ENCODE peak calls at places on chromosomes 4 and X, in nine cellular contexts. One of them, this sample, is unnamed.

GRCh38 chr4:88022289-88022688 is 14.9 kb downstream of the PKD2 start:
- DNase-seq in HTR-8/SVneo: no peak
- DNase-seq in nucleus accumbens: no peak
- DNase-seq in mucosa of descending colon: no peak
- DNase-seq in upper lobe of right lung: no peak
- DNase-seq in choroid plexus epithelial cell: no peak
- DNase-seq in NCI-H748 treated with DMSO at 0.1 percent for 48 hours: no peak
- DNase-seq in T-helper 9 cell: no peak
- DNase-seq in activated T-helper 1 cell treated with anti-CD3 and anti-CD28 coated beads, Interleukin-2, amount 50 U/mL, for 16 hours: no peak
- DNase-seq in this sample: no peak

GRCh38 chrX:9566150-9566621 is 101.3 kb downstream of the TBL1X start:
- DNase-seq in HTR-8/SVneo: peak
- DNase-seq in nucleus accumbens: no peak
- DNase-seq in mucosa of descending colon: peak
- DNase-seq in upper lobe of right lung: no peak
- DNase-seq in choroid plexus epithelial cell: peak
- DNase-seq in NCI-H748 treated with DMSO at 0.1 percent for 48 hours: no peak
- DNase-seq in T-helper 9 cell: no peak
- DNase-seq in activated T-helper 1 cell treated with anti-CD3 and anti-CD28 coated beads, Interleukin-2, amount 50 U/mL, for 16 hours: no peak
- DNase-seq in this sample: peak

GRCh38 chr4:102299708-102300107 is 45.6 kb downstream of the SLC39A8 start:
- DNase-seq in HTR-8/SVneo: peak
- DNase-seq in nucleus accumbens: no peak
- DNase-seq in mucosa of descending colon: peak
- DNase-seq in upper lobe of right lung: no peak
- DNase-seq in choroid plexus epithelial cell: peak
- DNase-seq in NCI-H748 treated with DMSO at 0.1 percent for 48 hours: no peak
- DNase-seq in T-helper 9 cell: no peak
- DNase-seq in activated T-helper 1 cell treated with anti-CD3 and anti-CD28 coated beads, Interleukin-2, amount 50 U/mL, for 16 hours: no peak
- DNase-seq in this sample: peak

GRCh38 chr4:8272472-8273428 is 3.2 kb downstream of the HTRA3 start:
- DNase-seq in HTR-8/SVneo: no peak
- DNase-seq in nucleus accumbens: no peak
- DNase-seq in mucosa of descending colon: no peak
- DNase-seq in upper lobe of right lung: no peak
- DNase-seq in choroid plexus epithelial cell: peak
- DNase-seq in NCI-H748 treated with DMSO at 0.1 percent for 48 hours: no peak
- DNase-seq in T-helper 9 cell: no peak
- DNase-seq in activated T-helper 1 cell treated with anti-CD3 and anti-CD28 coated beads, Interleukin-2, amount 50 U/mL, for 16 hours: no peak
- DNase-seq in this sample: peak

GRCh38 chr4:59517007-59517406 is 1683.1 kb upstream of the ADGRL3 start:
- DNase-seq in HTR-8/SVneo: no peak
- DNase-seq in nucleus accumbens: no peak
- DNase-seq in mucosa of descending colon: no peak
- DNase-seq in upper lobe of right lung: no peak
- DNase-seq in choroid plexus epithelial cell: no peak
- DNase-seq in NCI-H748 treated with DMSO at 0.1 percent for 48 hours: no peak
- DNase-seq in T-helper 9 cell: no peak
- DNase-seq in activated T-helper 1 cell treated with anti-CD3 and anti-CD28 coated beads, Interleukin-2, amount 50 U/mL, for 16 hours: no peak
- DNase-seq in this sample: no peak

GRCh38 chr4:55866973-55867574 is 13.6 kb downstream of the EXOC1 start:
- DNase-seq in HTR-8/SVneo: peak
- DNase-seq in nucleus accumbens: no peak
- DNase-seq in mucosa of descending colon: peak
- DNase-seq in upper lobe of right lung: no peak
- DNase-seq in choroid plexus epithelial cell: peak
- DNase-seq in NCI-H748 treated with DMSO at 0.1 percent for 48 hours: peak
- DNase-seq in T-helper 9 cell: no peak
- DNase-seq in activated T-helper 1 cell treated with anti-CD3 and anti-CD28 coated beads, Interleukin-2, amount 50 U/mL, for 16 hours: no peak
- DNase-seq in this sample: peak

GRCh38 chr4:105158837-105159236 is 12.2 kb downstream of the TET2 start:
- DNase-seq in HTR-8/SVneo: no peak
- DNase-seq in nucleus accumbens: no peak
- DNase-seq in mucosa of descending colon: peak
- DNase-seq in upper lobe of right lung: peak
- DNase-seq in choroid plexus epithelial cell: peak
- DNase-seq in NCI-H748 treated with DMSO at 0.1 percent for 48 hours: no peak
- DNase-seq in T-helper 9 cell: no peak
- DNase-seq in activated T-helper 1 cell treated with anti-CD3 and anti-CD28 coated beads, Interleukin-2, amount 50 U/mL, for 16 hours: no peak
- DNase-seq in this sample: peak

GRCh38 chr4:146522862-146523205 is 1.1 kb upstream of the SLC10A7 start:
- DNase-seq in HTR-8/SVneo: peak
- DNase-seq in nucleus accumbens: no peak
- DNase-seq in mucosa of descending colon: peak
- DNase-seq in upper lobe of right lung: no peak
- DNase-seq in choroid plexus epithelial cell: peak
- DNase-seq in NCI-H748 treated with DMSO at 0.1 percent for 48 hours: no peak
- DNase-seq in T-helper 9 cell: no peak
- DNase-seq in activated T-helper 1 cell treated with anti-CD3 and anti-CD28 coated beads, Interleukin-2, amount 50 U/mL, for 16 hours: no peak
- DNase-seq in this sample: peak

GRCh38 chr4:14178421-14178820 is 550.9 kb upstream of the BOD1L1 start:
- DNase-seq in HTR-8/SVneo: peak
- DNase-seq in nucleus accumbens: no peak
- DNase-seq in mucosa of descending colon: no peak
- DNase-seq in upper lobe of right lung: no peak
- DNase-seq in choroid plexus epithelial cell: peak
- DNase-seq in NCI-H748 treated with DMSO at 0.1 percent for 48 hours: no peak
- DNase-seq in T-helper 9 cell: no peak
- DNase-seq in activated T-helper 1 cell treated with anti-CD3 and anti-CD28 coated beads, Interleukin-2, amount 50 U/mL, for 16 hours: no peak
- DNase-seq in this sample: peak

GRCh38 chr4:37389967-37390580 is 145.5 kb downstream of the NWD2 start:
- DNase-seq in HTR-8/SVneo: peak
- DNase-seq in nucleus accumbens: no peak
- DNase-seq in mucosa of descending colon: peak
- DNase-seq in upper lobe of right lung: no peak
- DNase-seq in choroid plexus epithelial cell: peak
- DNase-seq in NCI-H748 treated with DMSO at 0.1 percent for 48 hours: peak
- DNase-seq in T-helper 9 cell: no peak
- DNase-seq in activated T-helper 1 cell treated with anti-CD3 and anti-CD28 coated beads, Interleukin-2, amount 50 U/mL, for 16 hours: no peak
- DNase-seq in this sample: peak

GRCh38 chrX:103405009-103405333 is 28.6 kb downstream of the BEX3 start:
- DNase-seq in HTR-8/SVneo: no peak
- DNase-seq in nucleus accumbens: no peak
- DNase-seq in mucosa of descending colon: peak
- DNase-seq in upper lobe of right lung: no peak
- DNase-seq in choroid plexus epithelial cell: no peak
- DNase-seq in NCI-H748 treated with DMSO at 0.1 percent for 48 hours: no peak
- DNase-seq in T-helper 9 cell: no peak
- DNase-seq in activated T-helper 1 cell treated with anti-CD3 and anti-CD28 coated beads, Interleukin-2, amount 50 U/mL, for 16 hours: no peak
- DNase-seq in this sample: no peak

GRCh38 chr4:26936284-26937065 is 75.8 kb downstream of the STIM2 start:
- DNase-seq in HTR-8/SVneo: no peak
- DNase-seq in nucleus accumbens: no peak
- DNase-seq in mucosa of descending colon: no peak
- DNase-seq in upper lobe of right lung: peak
- DNase-seq in choroid plexus epithelial cell: peak
- DNase-seq in NCI-H748 treated with DMSO at 0.1 percent for 48 hours: no peak
- DNase-seq in T-helper 9 cell: no peak
- DNase-seq in activated T-helper 1 cell treated with anti-CD3 and anti-CD28 coated beads, Interleukin-2, amount 50 U/mL, for 16 hours: no peak
- DNase-seq in this sample: peak

GRCh38 chrX:110159865-110160264 is 157.0 kb downstream of the TMEM164 start:
- DNase-seq in HTR-8/SVneo: no peak
- DNase-seq in nucleus accumbens: no peak
- DNase-seq in mucosa of descending colon: no peak
- DNase-seq in upper lobe of right lung: no peak
- DNase-seq in choroid plexus epithelial cell: no peak
- DNase-seq in NCI-H748 treated with DMSO at 0.1 percent for 48 hours: no peak
- DNase-seq in T-helper 9 cell: no peak
- DNase-seq in activated T-helper 1 cell treated with anti-CD3 and anti-CD28 coated beads, Interleukin-2, amount 50 U/mL, for 16 hours: no peak
- DNase-seq in this sample: no peak

GRCh38 chr4:85200106-85200505 is 233.6 kb upstream of the WDFY3 start:
- DNase-seq in HTR-8/SVneo: no peak
- DNase-seq in nucleus accumbens: no peak
- DNase-seq in mucosa of descending colon: no peak
- DNase-seq in upper lobe of right lung: no peak
- DNase-seq in choroid plexus epithelial cell: no peak
- DNase-seq in NCI-H748 treated with DMSO at 0.1 percent for 48 hours: no peak
- DNase-seq in T-helper 9 cell: no peak
- DNase-seq in activated T-helper 1 cell treated with anti-CD3 and anti-CD28 coated beads, Interleukin-2, amount 50 U/mL, for 16 hours: no peak
- DNase-seq in this sample: no peak

GRCh38 chr4:78661923-78662521 is 110.5 kb downstream of the ANXA3 start:
- DNase-seq in HTR-8/SVneo: no peak
- DNase-seq in nucleus accumbens: no peak
- DNase-seq in mucosa of descending colon: peak
- DNase-seq in upper lobe of right lung: no peak
- DNase-seq in choroid plexus epithelial cell: peak
- DNase-seq in NCI-H748 treated with DMSO at 0.1 percent for 48 hours: peak
- DNase-seq in T-helper 9 cell: no peak
- DNase-seq in activated T-helper 1 cell treated with anti-CD3 and anti-CD28 coated beads, Interleukin-2, amount 50 U/mL, for 16 hours: no peak
- DNase-seq in this sample: peak

GRCh38 chr4:65482410-65482809 is 187.9 kb downstream of the EPHA5 start:
- DNase-seq in HTR-8/SVneo: peak
- DNase-seq in nucleus accumbens: no peak
- DNase-seq in mucosa of descending colon: no peak
- DNase-seq in upper lobe of right lung: no peak
- DNase-seq in choroid plexus epithelial cell: peak
- DNase-seq in NCI-H748 treated with DMSO at 0.1 percent for 48 hours: no peak
- DNase-seq in T-helper 9 cell: no peak
- DNase-seq in activated T-helper 1 cell treated with anti-CD3 and anti-CD28 coated beads, Interleukin-2, amount 50 U/mL, for 16 hours: no peak
- DNase-seq in this sample: no peak

GRCh38 chrX:53704294-53704693 is 17.8 kb upstream of the HUWE1 start:
- DNase-seq in HTR-8/SVneo: no peak
- DNase-seq in nucleus accumbens: no peak
- DNase-seq in mucosa of descending colon: no peak
- DNase-seq in upper lobe of right lung: no peak
- DNase-seq in choroid plexus epithelial cell: no peak
- DNase-seq in NCI-H748 treated with DMSO at 0.1 percent for 48 hours: no peak
- DNase-seq in T-helper 9 cell: no peak
- DNase-seq in activated T-helper 1 cell treated with anti-CD3 and anti-CD28 coated beads, Interleukin-2, amount 50 U/mL, for 16 hours: no peak
- DNase-seq in this sample: no peak

GRCh38 chrX:80879916-80880315 is 70.2 kb upstream of the BRWD3 start:
- DNase-seq in HTR-8/SVneo: no peak
- DNase-seq in nucleus accumbens: no peak
- DNase-seq in mucosa of descending colon: no peak
- DNase-seq in upper lobe of right lung: no peak
- DNase-seq in choroid plexus epithelial cell: no peak
- DNase-seq in NCI-H748 treated with DMSO at 0.1 percent for 48 hours: no peak
- DNase-seq in T-helper 9 cell: no peak
- DNase-seq in activated T-helper 1 cell treated with anti-CD3 and anti-CD28 coated beads, Interleukin-2, amount 50 U/mL, for 16 hours: no peak
- DNase-seq in this sample: peak

GRCh38 chr4:7206385-7206784 is 14.0 kb downstream of the SORCS2 start:
- DNase-seq in HTR-8/SVneo: peak
- DNase-seq in nucleus accumbens: no peak
- DNase-seq in mucosa of descending colon: no peak
- DNase-seq in upper lobe of right lung: no peak
- DNase-seq in choroid plexus epithelial cell: peak
- DNase-seq in NCI-H748 treated with DMSO at 0.1 percent for 48 hours: no peak
- DNase-seq in T-helper 9 cell: no peak
- DNase-seq in activated T-helper 1 cell treated with anti-CD3 and anti-CD28 coated beads, Interleukin-2, amount 50 U/mL, for 16 hours: no peak
- DNase-seq in this sample: peak

GRCh38 chr4:70571772-70572171 is 20.3 kb upstream of the AMBN start:
- DNase-seq in HTR-8/SVneo: no peak
- DNase-seq in nucleus accumbens: no peak
- DNase-seq in mucosa of descending colon: no peak
- DNase-seq in upper lobe of right lung: no peak
- DNase-seq in choroid plexus epithelial cell: no peak
- DNase-seq in NCI-H748 treated with DMSO at 0.1 percent for 48 hours: no peak
- DNase-seq in T-helper 9 cell: no peak
- DNase-seq in activated T-helper 1 cell treated with anti-CD3 and anti-CD28 coated beads, Interleukin-2, amount 50 U/mL, for 16 hours: no peak
- DNase-seq in this sample: no peak

GRCh38 chr4:10664408-10664807 is 20.2 kb downstream of the CLNK start:
- DNase-seq in HTR-8/SVneo: no peak
- DNase-seq in nucleus accumbens: no peak
- DNase-seq in mucosa of descending colon: no peak
- DNase-seq in upper lobe of right lung: no peak
- DNase-seq in choroid plexus epithelial cell: peak
- DNase-seq in NCI-H748 treated with DMSO at 0.1 percent for 48 hours: no peak
- DNase-seq in T-helper 9 cell: no peak
- DNase-seq in activated T-helper 1 cell treated with anti-CD3 and anti-CD28 coated beads, Interleukin-2, amount 50 U/mL, for 16 hours: no peak
- DNase-seq in this sample: peak

GRCh38 chrX:51459125-51459524 is 37.3 kb downstream of the NUDT11 start:
- DNase-seq in HTR-8/SVneo: no peak
- DNase-seq in nucleus accumbens: no peak
- DNase-seq in mucosa of descending colon: peak
- DNase-seq in upper lobe of right lung: no peak
- DNase-seq in choroid plexus epithelial cell: peak
- DNase-seq in NCI-H748 treated with DMSO at 0.1 percent for 48 hours: peak
- DNase-seq in T-helper 9 cell: no peak
- DNase-seq in activated T-helper 1 cell treated with anti-CD3 and anti-CD28 coated beads, Interleukin-2, amount 50 U/mL, for 16 hours: no peak
- DNase-seq in this sample: peak

GRCh38 chr4:98838977-98839618 is 89.8 kb downstream of the EIF4E start:
- DNase-seq in HTR-8/SVneo: peak
- DNase-seq in nucleus accumbens: no peak
- DNase-seq in mucosa of descending colon: no peak
- DNase-seq in upper lobe of right lung: no peak
- DNase-seq in choroid plexus epithelial cell: peak
- DNase-seq in NCI-H748 treated with DMSO at 0.1 percent for 48 hours: no peak
- DNase-seq in T-helper 9 cell: no peak
- DNase-seq in activated T-helper 1 cell treated with anti-CD3 and anti-CD28 coated beads, Interleukin-2, amount 50 U/mL, for 16 hours: no peak
- DNase-seq in this sample: peak

GRCh38 chr4:186669159-186669720 is 54.4 kb downstream of the FAT1 start:
- DNase-seq in HTR-8/SVneo: peak
- DNase-seq in nucleus accumbens: no peak
- DNase-seq in mucosa of descending colon: no peak
- DNase-seq in upper lobe of right lung: no peak
- DNase-seq in choroid plexus epithelial cell: peak
- DNase-seq in NCI-H748 treated with DMSO at 0.1 percent for 48 hours: no peak
- DNase-seq in T-helper 9 cell: no peak
- DNase-seq in activated T-helper 1 cell treated with anti-CD3 and anti-CD28 coated beads, Interleukin-2, amount 50 U/mL, for 16 hours: no peak
- DNase-seq in this sample: peak

GRCh38 chr4:3224971-3225850 is 23.7 kb upstream of the MSANTD1 start:
- DNase-seq in HTR-8/SVneo: no peak
- DNase-seq in nucleus accumbens: no peak
- DNase-seq in mucosa of descending colon: no peak
- DNase-seq in upper lobe of right lung: peak
- DNase-seq in choroid plexus epithelial cell: no peak
- DNase-seq in NCI-H748 treated with DMSO at 0.1 percent for 48 hours: no peak
- DNase-seq in T-helper 9 cell: no peak
- DNase-seq in activated T-helper 1 cell treated with anti-CD3 and anti-CD28 coated beads, Interleukin-2, amount 50 U/mL, for 16 hours: no peak
- DNase-seq in this sample: no peak

GRCh38 chrX:31376408-31376807 is 304.6 kb upstream of the FTHL17 start:
- DNase-seq in HTR-8/SVneo: no peak
- DNase-seq in nucleus accumbens: no peak
- DNase-seq in mucosa of descending colon: no peak
- DNase-seq in upper lobe of right lung: no peak
- DNase-seq in choroid plexus epithelial cell: no peak
- DNase-seq in NCI-H748 treated with DMSO at 0.1 percent for 48 hours: no peak
- DNase-seq in T-helper 9 cell: no peak
- DNase-seq in activated T-helper 1 cell treated with anti-CD3 and anti-CD28 coated beads, Interleukin-2, amount 50 U/mL, for 16 hours: no peak
- DNase-seq in this sample: no peak

This sample was measured in IMR-90.